ENCODE peak calls at places on chromosomes 12 and 14, in four cellular contexts. T is A673, F is mucosa of descending colon, P is heart right ventricle. A is an unnamed sample.

GRCh38 chr12:100661300-100661951 is 87.9 kb downstream of the GAS2L3 start:
- DNase-seq in F (no peak), T (no peak), P (no peak), A (no peak)

GRCh38 chr14:104784846-104785707 is 10.5 kb downstream of the AKT1 start:
- DNase-seq in F (no peak), T (peak; percentile 47), P (no peak), A (no peak)

GRCh38 chr12:52515927-52516831 is 4.0 kb downstream of the KRT5 start:
- DNase-seq in P (no peak), T (no peak), F (no peak), A (no peak)

GRCh38 chr12:75489613-75490210 is 9.2 kb downstream of the GLIPR1 start:
- DNase-seq in F (no peak), T (no peak), P (no peak), A (peak; percentile 50)

GRCh38 chr14:105854600-105855245 is 328.3 kb downstream of the TMEM121 start:
- DNase-seq in F (no peak), T (no peak), P (peak; percentile 2), A (no peak)

GRCh38 chr12:56683-57346 is 9.8 kb upstream of the IQSEC3 start:
- DNase-seq in T (no peak), F (no peak), P (no peak), A (no peak)

GRCh38 chr12:69002969-69003368 is 70.0 kb upstream of the CPM start:
- DNase-seq in P (no peak), F (no peak), T (no peak), A (no peak)

GRCh38 chr12:107014050-107014449 is 27.1 kb upstream of the MTERF2 start:
- DNase-seq in T (no peak), P (no peak), F (no peak), A (peak; percentile 50)

GRCh38 chr14:21913759-21914158 is 240.1 kb upstream of the OR4E1 start:
- DNase-seq in T (peak; percentile 89), F (peak; percentile 35), P (peak; percentile 46), A (no peak)

GRCh38 chr14:79749051-79749450 is 462.3 kb downstream of the DIO2 start:
- DNase-seq in F (no peak), T (no peak), P (no peak), A (no peak)

GRCh38 chr12:111405856-111406473 is at the start of gene SH2B3:
- DNase-seq in F (no peak), P (peak; percentile 84), T (no peak), A (no peak)

GRCh38 chr12:5945071-5946008 is at the start of gene ANO2:
- DNase-seq in P (no peak), T (peak; percentile 44), F (no peak), A (no peak)

GRCh38 chr12:1592444-1593231 is 1.7 kb downstream of the FBXL14 start:
- DNase-seq in T (peak; percentile 83), F (peak; percentile 77), P (peak; percentile 59), A (no peak)

GRCh38 chr12:123633379-123634141 is at the start of the genes EIF2B1 and GTF2H3:
- DNase-seq in T (peak; percentile 98), P (peak; percentile 95), F (peak; percentile 97), A (peak; percentile 87)

GRCh38 chr14:28652782-28653181 is 113.8 kb upstream of the FOXG1 start:
- DNase-seq in P (no peak), F (no peak), T (no peak), A (no peak)

GRCh38 chr12:8026282-8026637 is 6.3 kb upstream of the FOXJ2 start:
- DNase-seq in P (no peak), T (no peak), F (no peak), A (no peak)

GRCh38 chr12:107590369-107591094 is 95.1 kb upstream of the PWP1 start:
- DNase-seq in T (no peak), P (no peak), F (no peak), A (no peak)

GRCh38 chr14:30240002-30240401 is 312.4 kb upstream of the PRKD1 start:
- DNase-seq in F (no peak), T (no peak), P (no peak), A (no peak)

GRCh38 chr12:107651867-107652449 is 33.6 kb upstream of the PWP1 start:
- DNase-seq in F (no peak), T (no peak), P (no peak), A (no peak)

GRCh38 chr12:43882578-43883178 is 46.8 kb downstream of the TMEM117 start:
- DNase-seq in F (no peak), T (peak; percentile 67), P (no peak), A (peak; percentile 39)

GRCh38 chr14:73829526-73830431 is 21.9 kb upstream of the PTGR2 start:
- DNase-seq in P (no peak), F (no peak), T (no peak), A (no peak)

GRCh38 chr14:104331871-104332605 is 193.7 kb downstream of the KIF26A start:
- DNase-seq in P (no peak), T (no peak), F (no peak), A (no peak)

GRCh38 chr12:15732341-15733061 is 56.7 kb downstream of the EPS8 start:
- DNase-seq in P (no peak), T (no peak), F (no peak), A (no peak)

GRCh38 chr14:50308363-50308762 is 3.7 kb downstream of the L2HGDH start:
- DNase-seq in T (no peak), F (no peak), P (no peak), A (no peak)

GRCh38 chr14:50311337-50311973 is 574 bp downstream of the L2HGDH start:
- DNase-seq in F (no peak), T (peak; percentile 51), P (no peak), A (peak; percentile 13)

GRCh38 chr14:50310445-50310844 is 1.6 kb downstream of the L2HGDH start:
- DNase-seq in T (no peak), P (no peak), F (no peak), A (no peak)

GRCh38 chr14:50311974-50312733 is at the start of the genes DMAC2L and L2HGDH:
- DNase-seq in F (peak; percentile 96), T (peak; percentile 98), P (peak; percentile 92), A (peak; percentile 86)

DNA sequence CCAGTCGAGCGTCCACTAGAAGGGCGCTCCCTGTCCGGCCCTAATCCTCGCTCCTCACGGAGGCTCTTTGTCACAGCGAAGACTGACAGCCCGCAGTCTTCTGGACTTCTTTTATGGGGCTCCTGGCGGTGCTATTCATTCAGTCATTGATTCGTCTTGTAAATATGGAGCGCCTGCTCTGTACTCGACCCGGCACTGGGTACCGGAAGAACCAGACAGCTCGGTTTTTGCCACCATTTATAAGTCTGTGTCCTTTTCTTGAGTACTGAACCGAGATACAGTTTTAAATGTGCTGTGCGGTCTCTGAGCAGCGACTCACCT is 570 bp downstream of the DMAC2L start:
- DNase-seq in P (no peak), T (no peak), F (no peak), A (peak; percentile 79)
- TF ChIP-seq CTCF in P (no peak), T (no peak), F (no peak), A (peak; percentile 1)

GRCh38 chr12:89884917-89885316 is 176.3 kb upstream of the ATP2B1 start:
- DNase-seq in P (no peak), F (no peak), T (peak; percentile 33), A (no peak)

GRCh38 chr12:89883630-89884364 is 175.2 kb upstream of the ATP2B1 start:
- DNase-seq in T (peak; percentile 89), P (peak; percentile 15), F (no peak), A (no peak)

GRCh38 chr12:89882757-89883156 is 174.1 kb upstream of the ATP2B1 start:
- DNase-seq in T (no peak), P (no peak), F (no peak), A (no peak)

GRCh38 chr12:89882051-89882450 is 173.4 kb upstream of the ATP2B1 start:
- DNase-seq in T (no peak), F (no peak), P (no peak), A (no peak)

GRCh38 chr12:89884365-89884915 is 175.8 kb upstream of the ATP2B1 start:
- DNase-seq in P (no peak), T (peak; percentile 60), F (no peak), A (no peak)
- H3K4me3 ChIP-seq in P (no peak overlapping the region), T (no peak overlapping the region), F (no peak overlapping the region), A (no peak overlapping the region)

DNA sequence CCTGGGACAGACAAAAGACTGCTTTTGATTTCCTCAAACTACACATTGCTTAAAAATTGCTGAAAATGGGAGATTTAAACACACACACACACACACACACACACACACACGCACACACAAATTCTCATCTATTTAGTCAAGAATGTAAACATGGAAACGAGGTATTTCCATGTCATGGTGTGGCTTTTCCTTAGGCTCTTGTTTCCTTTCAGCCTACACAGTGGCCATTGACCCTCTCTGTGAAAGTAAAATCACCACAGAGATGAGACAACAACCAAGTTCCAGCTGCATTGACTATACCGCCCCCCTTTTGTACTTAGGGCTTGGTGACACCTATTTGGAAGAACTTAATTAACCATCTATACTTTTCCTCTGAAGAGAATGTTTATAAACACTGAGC is 41.9 kb downstream of the TTC8 start:
- DNase-seq in P (no peak), F (no peak), T (no peak), A (no peak)
- TF ChIP-seq CTCF in P (no peak), F (no peak), T (no peak), A (no peak)

GRCh38 chr12:54227376-54227775 is 38.6 kb upstream of the SMUG1 start:
- DNase-seq in T (no peak), F (no peak), P (no peak), A (no peak)
- H3K4me3 ChIP-seq in T (no peak overlapping the region), F (no peak overlapping the region), P (no peak overlapping the region), A (no peak overlapping the region)

GRCh38 chr12:51262758-51263177 is 7.4 kb downstream of the SMAGP start:
- DNase-seq in T (peak; percentile 81), P (no peak), F (peak; percentile 78), A (no peak)
- TF ChIP-seq CTCF in T (peak; percentile 69), P (peak; percentile 18), F (no peak), A (peak; percentile 30)

GRCh38 chr14:44961151-44961729 is 507 bp downstream of the KLHL28 start:
- DNase-seq in T (peak; percentile 65), F (peak; percentile 71), P (peak; percentile 49), A (no peak)

GRCh38 chr14:44961730-44962572 is at the start of the genes KLHL28 and TOGARAM1:
- DNase-seq in F (peak; percentile 93), P (peak; percentile 99), T (peak; percentile 100), A (peak; percentile 100)

GRCh38 chr14:44960646-44961045 is 1.1 kb downstream of the KLHL28 start:
- DNase-seq in T (no peak), F (no peak), P (no peak), A (no peak)

GRCh38 chr14:44959538-44959937 is 2.2 kb downstream of the KLHL28 start:
- DNase-seq in P (no peak), T (no peak), F (no peak), A (no peak)

DNA sequence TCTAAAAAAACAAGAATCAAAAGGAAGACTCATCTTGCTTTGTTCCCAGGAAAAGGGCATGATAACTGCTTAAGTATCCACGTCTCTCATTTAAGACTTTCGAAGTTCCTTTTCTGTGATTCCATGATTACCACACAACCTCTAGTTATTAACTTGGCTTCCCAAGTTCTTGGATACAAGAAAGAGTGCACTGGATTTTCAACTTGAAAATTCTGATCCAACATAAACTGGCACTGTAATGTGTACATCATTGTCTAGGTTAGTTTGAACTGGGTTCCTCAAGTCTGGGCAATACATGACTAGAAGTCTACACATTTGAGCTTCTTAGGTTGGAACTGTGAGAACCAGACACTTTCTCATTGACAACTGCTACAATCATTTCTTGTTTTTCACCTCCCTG is 1.6 kb downstream of the KLHL28 start:
- DNase-seq in T (no peak), P (no peak), F (no peak), A (no peak)
- H3K4me3 ChIP-seq in T (peak overlapping the region; percentile 76), P (no peak overlapping the region), F (no peak overlapping the region), A (peak overlapping the region; percentile 85)

GRCh38 chr12:97312570-97313135 is 150.0 kb upstream of the RMST start:
- DNase-seq in F (no peak), T (no peak), P (no peak), A (no peak)
- TF ChIP-seq CTCF in F (no peak), T (peak; percentile 19), P (no peak), A (no peak)